ENCODE peak calls at places on chromosomes 7 and 10, in five cellular contexts. R, B, D, G and W are unnamed samples.

GRCh38 chr10:65796472-65796871 is 1129.4 kb upstream of the LRRTM3 start:
- DNase-seq in R (no peak), B (no peak), D (no peak), G (no peak), W (no peak)

GRCh38 chr10:13789448-13789829 is 202.7 kb downstream of the PRPF18 start:
- DNase-seq in R (no peak), B (no peak), D (no peak), G (no peak), W (no peak)

GRCh38 chr7:40876604-40877003 is 741.8 kb downstream of the SUGCT start:
- DNase-seq in R (no peak), B (no peak), D (no peak), G (no peak), W (no peak)

GRCh38 chr10:22345301-22346086 is at the start of gene SPAG6:
- DNase-seq in R (no peak), B (peak), D (peak), G (no peak), W (peak)

GRCh38 chr7:142669074-142669654 is 80.1 kb upstream of the PRSS1 start:
- DNase-seq in R (peak), B (no peak), D (no peak), G (no peak), W (no peak)

GRCh38 chr10:87504667-87505365 is at the start of gene MINPP1:
- DNase-seq in R (peak), B (peak), D (peak), G (peak), W (peak)

GRCh38 chr10:115398026-115398425 is 304.9 kb downstream of the ATRNL1 start:
- DNase-seq in R (no peak), B (no peak), D (no peak), G (no peak), W (no peak)

GRCh38 chr7:38675500-38676106 is 44.4 kb upstream of the AMPH start:
- DNase-seq in R (no peak), B (no peak), D (no peak), G (no peak), W (no peak)

GRCh38 chr10:61642692-61643091 is 20.0 kb upstream of the CABCOCO1 start:
- DNase-seq in R (peak), B (no peak), D (no peak), G (no peak), W (no peak)

GRCh38 chr10:86300399-86300925 is 66.1 kb downstream of the GRID1 start:
- DNase-seq in R (no peak), B (no peak), D (no peak), G (no peak), W (peak)

GRCh38 chr7:74683799-74684198 is 26.3 kb downstream of the GTF2I start:
- DNase-seq in R (no peak), B (no peak), D (no peak), G (no peak), W (no peak)

GRCh38 chr7:142813262-142813661 is 41.6 kb upstream of the EPHB6 start:
- DNase-seq in R (peak), B (no peak), D (no peak), G (no peak), W (no peak)

GRCh38 chr10:1605999-1606940 is 131.1 kb downstream of the ADARB2 start:
- DNase-seq in R (no peak), B (no peak), D (no peak), G (no peak), W (no peak)

GRCh38 chr10:73732931-73733623 is 11.1 kb upstream of the SEC24C start:
- DNase-seq in R (no peak), B (no peak), D (no peak), G (no peak), W (no peak)

GRCh38 chr10:73734028-73734720 is 10.0 kb upstream of the SEC24C start:
- DNase-seq in R (no peak), B (no peak), D (no peak), G (no peak), W (no peak)

GRCh38 chr10:73731588-73732375 is 12.4 kb upstream of the SEC24C start:
- DNase-seq in R (no peak), B (no peak), D (no peak), G (no peak), W (peak)

GRCh38 chr10:73732426-73732825 is 11.7 kb upstream of the SEC24C start:
- DNase-seq in R (no peak), B (no peak), D (no peak), G (no peak), W (no peak)

DNA sequence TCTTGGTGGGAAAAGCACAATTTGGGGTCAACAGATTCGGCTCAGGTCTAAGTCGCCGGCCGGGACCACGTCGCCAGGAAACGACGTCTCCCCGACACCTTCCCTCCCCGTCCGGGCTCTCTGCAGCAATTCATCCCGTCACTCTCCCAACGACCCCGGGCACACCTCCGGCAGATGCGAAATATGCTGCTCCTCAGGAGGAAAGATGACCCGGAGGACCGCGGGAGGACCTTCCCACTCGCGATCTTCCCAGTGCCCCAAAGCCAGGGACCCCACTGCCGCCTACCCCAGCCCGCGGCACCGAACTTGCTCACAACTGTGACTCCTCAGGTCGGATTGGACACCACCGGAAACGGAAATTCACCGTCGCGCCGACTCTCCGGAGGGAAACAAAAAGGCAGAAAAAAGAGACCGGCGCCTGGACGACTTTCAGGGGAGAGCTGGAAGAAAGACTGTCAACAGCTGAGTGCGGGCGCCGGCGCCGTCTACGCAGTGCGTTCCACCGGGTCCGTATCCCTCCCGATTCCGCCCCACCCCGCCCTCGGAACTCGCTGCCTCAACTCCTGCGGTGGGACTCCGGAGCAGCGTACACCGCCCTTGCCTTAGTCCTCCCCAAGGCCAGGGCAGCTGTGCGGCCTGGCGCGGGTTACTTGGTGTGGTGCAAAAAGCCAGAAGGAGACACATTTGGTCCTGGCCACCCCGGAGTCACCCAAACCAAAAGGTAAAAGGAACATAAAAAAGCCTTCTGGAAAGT is 13.8 kb upstream of the SEC24C start:
- DNase-seq in R (peak), B (peak), D (peak), G (peak), W (peak)
- TF ChIP-seq POLR2A in R (peak), B (peak), D (peak), G (peak), W (no peak)

GRCh38 chr7:1159933-1160664 is at the start of gene ZFAND2A:
- DNase-seq in R (peak), B (peak), D (peak), G (peak), W (peak)
- TF ChIP-seq POLR2A in R (peak), B (peak), D (peak), G (peak), W (peak)

DNA sequence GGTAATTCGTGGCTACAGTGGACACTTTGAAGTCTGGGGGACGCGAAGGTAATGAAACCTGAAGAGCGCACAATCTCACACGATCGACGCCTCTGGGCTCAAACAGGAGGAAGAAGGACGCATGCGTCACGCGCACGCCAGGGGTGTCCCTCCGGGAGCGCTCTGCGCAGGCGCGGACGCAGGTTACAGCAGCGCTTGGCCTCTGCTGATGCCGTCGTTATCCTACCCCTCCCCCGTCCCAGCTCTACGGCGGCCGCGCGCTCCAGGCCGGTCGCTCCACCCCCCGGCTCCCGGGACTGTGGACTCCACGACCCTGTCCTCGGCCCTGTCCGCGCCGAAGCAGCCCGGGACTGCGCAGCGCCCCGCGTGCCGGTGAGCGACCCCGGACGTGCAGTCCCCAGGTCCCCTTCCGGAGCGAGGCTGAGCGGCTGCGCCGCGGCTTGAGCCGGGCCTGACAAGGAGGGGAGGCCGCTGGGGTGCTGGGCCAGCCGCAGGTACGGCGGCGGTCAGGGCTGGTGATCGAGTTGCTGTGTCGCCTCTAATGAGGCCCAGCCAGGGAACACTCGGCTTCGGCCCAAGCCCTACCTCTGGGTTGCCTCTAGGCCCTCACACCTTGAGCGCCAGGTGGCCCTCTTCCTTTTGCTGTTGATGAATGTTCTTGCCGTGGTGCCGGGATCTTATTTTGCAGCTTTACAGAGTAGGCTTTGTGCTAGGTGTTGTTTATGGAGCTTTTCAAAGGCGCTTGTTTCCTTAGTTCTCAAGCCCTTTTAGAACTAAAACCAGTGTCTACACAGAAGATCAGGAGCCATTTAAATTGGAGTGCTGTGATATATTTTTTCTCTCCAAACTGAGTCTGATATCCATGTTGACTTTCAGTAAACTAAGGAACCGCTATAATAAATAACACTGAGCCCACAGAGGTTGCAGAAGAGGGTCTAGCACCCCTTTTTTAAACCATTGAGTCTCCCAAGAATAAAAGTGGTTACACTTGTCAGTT is at the start of gene TMEM106B:
- DNase-seq in R (peak), B (peak), D (peak), G (peak), W (peak)
- TF ChIP-seq POLR2A in R (peak), B (peak), D (peak), G (peak), W (peak)

GRCh38 chr7:129613016-129613337 is 1.5 kb downstream of the NRF1 start:
- DNase-seq in R (no peak), B (no peak), D (no peak), G (no peak), W (no peak)

GRCh38 chr7:129610709-129611245 is 743 bp upstream of the NRF1 start:
- DNase-seq in R (no peak), B (no peak), D (no peak), G (no peak), W (no peak)

GRCh38 chr7:129612112-129613015 is 844 bp downstream of the NRF1 start:
- DNase-seq in R (peak), B (peak), D (peak), G (no peak), W (peak)

GRCh38 chr7:129609666-129610065 is 1.9 kb upstream of the NRF1 start:
- DNase-seq in R (no peak), B (no peak), D (no peak), G (no peak), W (no peak)

DNA sequence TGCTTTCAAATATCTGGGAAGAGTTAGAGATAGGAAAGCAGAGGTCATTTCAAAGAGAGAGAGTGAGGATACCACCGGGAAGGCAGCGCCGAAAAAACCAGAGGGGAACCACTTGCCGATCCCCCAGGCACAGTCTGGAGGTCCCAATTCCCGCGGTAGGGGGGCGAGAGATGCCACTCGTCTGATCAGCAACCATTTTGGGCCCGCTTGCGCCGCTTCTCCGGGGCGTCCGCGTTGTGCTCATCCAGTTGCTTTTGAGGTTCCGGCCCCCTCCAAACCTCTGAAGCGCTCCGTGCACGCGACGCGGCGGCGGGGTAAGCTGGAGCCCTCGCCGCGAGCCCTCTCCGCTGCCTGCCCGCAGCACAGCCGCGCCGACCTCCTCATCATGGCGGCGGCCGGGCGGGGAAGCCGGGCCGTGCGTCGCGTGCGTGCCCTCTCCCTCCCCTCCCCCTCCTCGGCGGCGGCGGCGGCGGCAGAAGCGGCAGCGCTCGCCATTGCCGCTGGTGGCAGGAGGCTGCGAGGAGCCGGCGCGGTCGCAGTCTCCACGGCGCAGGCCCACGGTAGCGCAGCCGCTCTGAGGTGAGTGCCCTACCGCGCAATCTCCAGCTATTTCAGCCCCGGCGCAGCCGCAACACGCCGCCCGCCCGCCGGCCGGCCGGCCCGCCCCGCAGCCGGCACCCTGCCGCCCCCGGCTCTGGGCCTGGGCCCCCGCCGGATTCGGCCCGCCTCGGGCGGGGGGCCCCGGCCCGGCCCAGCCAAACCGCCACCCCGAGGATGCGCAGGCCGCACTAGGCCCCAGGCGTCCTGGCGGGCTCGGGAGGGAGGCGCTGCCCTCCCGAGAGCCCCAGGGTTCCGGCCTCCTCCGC is at the start of gene NRF1:
- DNase-seq in R (peak), B (peak), D (peak), G (peak), W (peak)
- TF ChIP-seq POLR2A in R (peak), B (peak), D (peak), G (peak), W (peak)

DNA sequence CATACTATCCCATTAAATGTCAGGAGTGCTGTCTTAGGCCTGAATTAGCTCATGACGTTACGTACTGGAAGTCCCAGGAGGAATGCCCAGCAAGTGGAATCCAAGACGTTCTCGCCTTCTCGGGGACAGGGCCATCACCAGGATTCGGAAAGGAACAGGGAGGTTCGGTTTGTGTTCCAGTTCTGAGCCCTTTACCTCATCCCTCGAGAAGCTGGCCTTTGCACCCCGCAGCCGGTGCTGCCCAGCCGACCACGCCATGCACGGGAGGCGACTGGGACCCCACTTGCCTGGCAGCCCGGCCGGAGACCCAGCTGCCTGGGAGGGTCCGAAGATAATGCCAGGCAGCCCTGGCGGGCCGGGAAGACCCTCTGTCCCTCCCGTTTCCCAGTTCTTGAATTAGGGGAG is 842 bp upstream of the CHST3 start:
- DNase-seq in R (no peak), B (no peak), D (peak), G (no peak), W (no peak)
- TF ChIP-seq POLR2A in R (no peak), B (no peak), D (peak), G (no peak), W (no peak)

DNA sequence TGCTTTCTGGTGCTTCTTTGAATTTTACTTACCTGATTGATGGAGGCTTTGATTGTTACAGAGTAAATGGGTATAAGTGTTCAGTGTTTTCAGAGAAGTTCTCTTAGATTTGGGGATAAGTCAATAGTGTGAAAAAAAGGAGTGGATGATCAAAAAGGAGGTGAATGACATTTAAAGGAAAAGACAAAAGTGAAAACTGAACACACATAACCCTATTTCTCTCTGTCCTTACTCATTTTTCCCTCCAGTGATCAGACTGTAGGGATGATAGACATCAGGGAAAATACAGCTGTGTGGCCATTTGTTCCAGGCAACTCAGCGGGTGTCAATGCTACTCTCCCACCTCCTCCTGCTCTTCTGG is 278 bp downstream of the CPA2 start:
- DNase-seq in R (no peak), B (no peak), D (no peak), G (no peak), W (no peak)
- TF ChIP-seq POLR2A in R (no peak), B (no peak), D (no peak), G (no peak), W (no peak)

GRCh38 chr10:124731551-124731950 is 12.6 kb downstream of the FAM53B start:
- DNase-seq in R (no peak), B (no peak), D (no peak), G (no peak), W (peak)

GRCh38 chr10:124734311-124735166 is 9.6 kb downstream of the FAM53B start:
- DNase-seq in R (no peak), B (no peak), D (no peak), G (no peak), W (peak)

GRCh38 chr10:124730790-124731189 is 13.4 kb downstream of the FAM53B start:
- DNase-seq in R (no peak), B (no peak), D (no peak), G (no peak), W (no peak)

GRCh38 chr10:124733566-124734245 is 10.5 kb downstream of the FAM53B start:
- DNase-seq in R (no peak), B (no peak), D (no peak), G (no peak), W (no peak)

DNA sequence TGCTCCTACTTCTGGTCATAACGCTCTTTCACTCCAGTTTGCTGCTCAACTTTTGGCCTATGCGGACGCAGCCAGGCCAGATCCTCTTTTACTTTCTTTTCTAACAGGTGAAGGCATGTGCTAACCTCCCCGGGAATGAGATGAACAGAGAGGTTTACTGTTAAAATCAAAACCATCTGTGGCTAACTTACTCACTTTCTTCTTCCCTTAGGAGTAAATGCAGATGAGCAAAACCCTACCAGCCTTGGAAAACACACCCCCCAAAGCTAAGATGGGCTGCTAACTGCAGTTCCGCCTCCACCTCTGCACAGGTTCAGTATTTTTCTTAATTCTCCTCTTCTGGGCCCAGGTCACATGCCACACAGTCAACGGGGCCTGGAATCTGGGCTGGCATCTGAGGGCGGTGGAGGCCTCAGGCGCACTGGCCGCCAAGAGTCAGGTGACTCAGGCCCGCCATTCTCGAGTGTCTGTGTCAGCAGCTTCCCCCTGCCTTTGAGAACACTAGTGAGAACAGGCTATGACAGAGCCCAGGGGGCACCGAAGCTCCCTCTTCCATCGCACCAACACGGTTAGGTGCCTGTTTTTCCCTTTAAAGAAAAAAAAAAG is 11.1 kb downstream of the FAM53B start:
- DNase-seq in R (peak), B (peak), D (peak), G (no peak), W (peak)
- TF ChIP-seq POLR2A in R (no peak), B (no peak), D (no peak), G (no peak), W (no peak)

GRCh38 chr10:101784558-101784957 is 1.3 kb upstream of the NPM3 start:
- DNase-seq in R (no peak), B (no peak), D (no peak), G (no peak), W (no peak)

GRCh38 chr10:101785801-101786200 is 2.6 kb upstream of the NPM3 start:
- DNase-seq in R (no peak), B (no peak), D (no peak), G (no peak), W (no peak)

GRCh38 chr10:101782811-101783735 is at the start of gene NPM3:
- DNase-seq in R (peak), B (peak), D (peak), G (peak), W (peak)

GRCh38 chr10:101781984-101782810 is 1.0 kb downstream of the NPM3 start:
- DNase-seq in R (no peak), B (no peak), D (no peak), G (no peak), W (peak)

GRCh38 chr10:101783736-101784118 is 481 bp upstream of the NPM3 start:
- DNase-seq in R (peak), B (no peak), D (no peak), G (no peak), W (no peak)
- TF ChIP-seq POLR2A in R (no peak), B (no peak), D (no peak), G (no peak), W (no peak)